ENCODE peak calls at places on chromosomes 2 and 18, in four cellular contexts. C is SK-N-SH, W is WTC11, B is HepG2. K is an unnamed sample.

GRCh38 chr18:7164610-7165009 is 47.0 kb upstream of the LAMA1 start:
- DNase-seq in W (no peak), C (no peak), B (no peak), K (peak)

GRCh38 chr2:201881382-201881720 is 75.0 kb downstream of the CDK15 start:
- DNase-seq in B (no peak), C (no peak), W (no peak), K (no peak)

GRCh38 chr18:36580874-36581750 is 247.7 kb downstream of the TPGS2 start:
- DNase-seq in W (no peak), B (no peak), C (peak), K (no peak)

GRCh38 chr2:47724221-47724981 is 58.5 kb upstream of the MSH6 start:
- DNase-seq in W (no peak), B (no peak), C (no peak), K (peak)

GRCh38 chr2:37376421-37377186 is 32.2 kb downstream of the QPCT start:
- DNase-seq in B (no peak), W (no peak), C (no peak), K (no peak)

GRCh38 chr2:127401757-127402695 is 14.3 kb upstream of the MAP3K2 start:
- DNase-seq in C (no peak), W (no peak), B (no peak), K (no peak)

GRCh38 chr2:47072018-47072691 is 83.0 kb downstream of the STPG4 start:
- DNase-seq in C (peak), B (no peak), W (peak), K (no peak)

GRCh38 chr18:58942486-58942885 is 77.8 kb downstream of the ZNF532 start:
- DNase-seq in C (no peak), B (no peak), W (no peak), K (no peak)

GRCh38 chr2:10238991-10239485 is 63.7 kb upstream of the HPCAL1 start:
- DNase-seq in W (peak), C (no peak), B (no peak), K (no peak)

GRCh38 chr18:57131782-57132181 is 15.1 kb upstream of the BOD1L2 start:
- DNase-seq in W (no peak), B (no peak), C (no peak), K (no peak)

GRCh38 chr18:812123-812672 is at the start of gene YES1:
- DNase-seq in B (peak), W (peak), C (peak), K (peak)

GRCh38 chr2:188773075-188773474 is 201.1 kb upstream of the COL3A1 start:
- DNase-seq in C (no peak), W (no peak), B (no peak), K (no peak)

GRCh38 chr18:61628085-61628484 is 264.7 kb downstream of the RNF152 start:
- DNase-seq in B (no peak), C (no peak), W (no peak), K (no peak)

GRCh38 chr2:27723372-27724144 is 48.0 kb upstream of the MRPL33 start:
- DNase-seq in C (peak), B (peak), W (peak), K (peak)

GRCh38 chr2:134228493-134228903 is 25.4 kb upstream of the MGAT5 start:
- DNase-seq in W (no peak), C (no peak), B (peak), K (peak)

GRCh38 chr2:62774555-62775366 is 69.2 kb downstream of the EHBP1 start:
- DNase-seq in W (no peak), C (peak), B (peak), K (peak)

DNA sequence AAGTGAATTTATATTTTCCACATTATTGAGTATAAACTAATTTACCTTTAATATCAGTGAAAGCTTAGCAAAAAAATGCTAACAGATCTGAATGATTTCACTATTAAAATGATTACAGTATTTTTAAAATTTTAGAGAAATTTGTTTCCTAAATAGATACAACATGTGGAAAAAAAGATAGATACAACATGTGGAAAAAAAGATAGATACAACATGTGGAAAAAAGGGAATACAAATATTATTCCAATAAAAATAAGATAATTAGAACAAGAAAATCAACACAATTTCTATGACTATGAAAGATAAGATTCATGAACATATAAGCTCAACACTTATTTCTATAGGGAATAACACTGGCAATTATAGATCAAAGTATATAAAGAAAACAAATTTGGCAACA is 865.9 kb upstream of the VRK2 start:
- DNase-seq in W (no peak), B (no peak), C (no peak), K (no peak)
- TF ChIP-seq FOXJ3 in W (no peak), B (no peak), C (no peak), K (no peak)

GRCh38 chr2:29361255-29361654 is 246.0 kb downstream of the CLIP4 start:
- DNase-seq in C (no peak), W (no peak), B (no peak), K (no peak)

GRCh38 chr2:29363111-29363510 is 247.9 kb downstream of the CLIP4 start:
- DNase-seq in C (no peak), W (no peak), B (no peak), K (no peak)

DNA sequence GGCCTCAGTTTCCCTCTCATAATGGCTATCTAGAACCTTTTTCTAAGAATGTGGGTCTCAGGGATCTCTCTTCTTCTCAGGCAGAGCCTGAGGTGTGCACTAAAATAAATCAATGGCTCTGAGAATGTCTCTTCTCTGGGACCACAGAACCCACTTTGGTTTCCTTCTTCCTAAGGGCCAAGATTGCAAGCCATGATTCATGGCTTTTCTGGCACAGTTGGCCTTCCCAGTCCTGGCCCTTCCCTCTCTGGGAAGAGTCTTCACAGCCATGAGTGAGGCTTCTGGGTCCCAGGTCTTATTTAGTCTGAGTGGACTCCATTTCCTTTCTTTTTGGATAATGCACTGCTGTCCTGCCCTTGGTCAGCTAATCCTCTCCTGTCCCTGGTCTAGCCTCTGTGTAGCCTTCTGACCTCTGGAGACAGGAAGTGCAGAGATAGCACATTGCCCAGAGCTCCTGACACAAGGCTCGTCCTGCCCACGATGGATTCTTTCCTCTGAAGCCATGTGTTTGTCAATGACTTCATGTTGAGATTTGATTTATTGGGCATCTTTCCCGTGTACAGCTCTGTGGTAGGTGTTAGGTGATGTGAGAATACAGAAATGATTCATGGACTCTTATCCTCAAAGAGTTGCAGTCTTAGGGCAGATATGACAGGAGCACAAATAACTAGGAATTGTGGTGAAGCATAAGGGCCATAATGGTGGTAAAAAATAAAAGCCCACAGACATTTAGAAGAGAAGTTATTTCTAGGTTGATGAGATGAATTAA is 245.0 kb downstream of the CLIP4 start:
- DNase-seq in C (no peak), B (no peak), W (no peak), K (no peak)
- TF ChIP-seq FOXJ3 in C (no peak), B (no peak), W (no peak), K (no peak)

GRCh38 chr2:234771176-234771575 is 180.6 kb upstream of the SH3BP4 start:
- DNase-seq in W (no peak), B (no peak), C (no peak), K (no peak)

GRCh38 chr2:234768608-234769196 is 183.1 kb upstream of the SH3BP4 start:
- DNase-seq in C (no peak), W (no peak), B (no peak), K (no peak)

GRCh38 chr2:234770715-234771141 is 181.1 kb upstream of the SH3BP4 start:
- DNase-seq in W (no peak), C (no peak), B (peak), K (no peak)

GRCh38 chr2:234771985-234772774 is 179.6 kb upstream of the SH3BP4 start:
- DNase-seq in W (no peak), C (no peak), B (no peak), K (no peak)

DNA sequence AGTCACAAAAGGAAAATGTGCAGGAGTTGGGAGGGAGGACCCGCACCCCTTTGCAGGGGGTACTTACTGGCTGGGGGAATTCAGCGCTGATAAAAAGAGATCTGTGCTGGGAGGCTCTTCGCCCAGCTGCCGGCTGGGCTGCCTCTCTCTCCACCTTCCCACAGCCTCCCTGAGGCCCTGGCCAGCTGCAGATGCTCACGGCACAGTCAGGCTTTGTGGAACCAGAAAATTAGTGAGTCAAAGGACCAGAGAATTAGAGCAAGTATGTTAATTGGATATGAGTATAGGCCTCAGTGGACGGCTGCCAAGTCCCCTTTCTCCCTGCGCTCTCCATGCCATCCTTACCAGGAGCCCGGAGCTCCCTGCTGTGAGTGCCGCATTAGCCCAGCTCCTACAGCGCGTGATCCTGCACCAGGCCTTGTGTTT is 181.7 kb upstream of the SH3BP4 start:
- DNase-seq in W (no peak), B (no peak), C (peak), K (no peak)
- TF ChIP-seq FOXJ3 in W (no peak), B (no peak), C (no peak), K (no peak)

DNA sequence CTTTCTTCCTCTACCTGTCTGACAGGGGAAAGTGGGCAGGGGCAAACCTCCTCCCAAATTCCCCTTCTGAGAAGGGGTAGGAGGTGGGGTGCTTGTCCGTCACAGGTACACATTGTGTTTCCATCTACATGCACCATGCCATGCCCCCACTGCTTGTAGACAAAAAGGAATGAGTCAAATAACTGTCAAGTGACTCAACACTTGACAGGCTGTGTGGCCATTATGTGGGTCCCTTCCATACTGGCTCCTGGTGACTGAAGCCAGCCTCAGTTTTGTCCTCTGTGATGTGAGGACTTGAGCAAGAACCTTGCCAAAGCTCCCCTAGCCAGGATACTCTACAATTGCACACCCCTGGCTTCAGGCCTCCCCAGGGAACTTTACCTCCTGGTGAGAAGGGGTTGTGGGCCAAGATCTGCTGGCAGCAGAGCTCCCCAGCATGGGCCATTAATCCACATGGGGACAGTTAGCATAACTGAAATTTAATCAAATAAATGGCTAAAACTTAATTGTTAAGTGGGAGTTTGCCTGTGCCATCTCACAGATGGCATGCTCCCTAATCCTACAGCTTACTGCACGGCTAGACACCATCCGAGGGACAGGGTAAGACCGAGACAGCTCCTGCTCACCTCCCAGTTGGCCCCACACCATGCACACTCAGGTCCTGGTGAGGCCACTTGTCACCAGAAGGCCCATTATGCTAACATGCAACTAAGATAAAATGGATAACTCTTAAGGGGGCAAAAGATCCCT is 140.2 kb downstream of the BCL11A start:
- DNase-seq in W (no peak), B (no peak), C (no peak), K (no peak)
- TF ChIP-seq FOXJ3 in W (no peak), B (no peak), C (no peak), K (no peak)

GRCh38 chr2:164495491-164496223 is 125.6 kb downstream of the GRB14 start:
- DNase-seq in B (peak), W (no peak), C (peak), K (peak)
- TF ChIP-seq FOXJ3 in B (no peak), W (no peak), C (no peak), K (no peak)

GRCh38 chr2:39736593-39736992 is 42.5 kb downstream of the THUMPD2 start:
- DNase-seq in W (no peak), C (no peak), B (no peak), K (no peak)
- TF ChIP-seq FOXJ3 in W (no peak), C (no peak), B (no peak), K (no peak)

GRCh38 chr2:240454031-240454901 is 18.8 kb downstream of the GPC1 start:
- DNase-seq in W (no peak), C (no peak), B (no peak), K (no peak)

GRCh38 chr2:240455719-240456606 is 20.5 kb downstream of the GPC1 start:
- DNase-seq in B (no peak), C (no peak), W (peak), K (no peak)

GRCh38 chr2:240453461-240454030 is 18.1 kb downstream of the GPC1 start:
- DNase-seq in B (no peak), C (peak), W (no peak), K (no peak)

GRCh38 chr2:240456607-240457222 is 21.3 kb downstream of the GPC1 start:
- DNase-seq in B (no peak), C (no peak), W (no peak), K (no peak)

GRCh38 chr2:240455227-240455718 is 19.8 kb downstream of the GPC1 start:
- DNase-seq in W (no peak), C (no peak), B (no peak), K (no peak)
- TF ChIP-seq FOXJ3 in W (no peak), C (no peak), B (no peak), K (no peak)

GRCh38 chr2:152284398-152284797 is 50.6 kb upstream of the FMNL2 start:
- DNase-seq in W (no peak), B (no peak), C (no peak), K (no peak)
- TF ChIP-seq FOXJ3 in W (no peak), B (no peak), C (no peak), K (no peak)

GRCh38 chr18:54679318-54680149 is 88.5 kb downstream of the DYNAP start:
- DNase-seq in C (peak), W (no peak), B (peak), K (peak)
- TF ChIP-seq FOXJ3 in C (no peak), W (no peak), B (no peak), K (no peak)

DNA sequence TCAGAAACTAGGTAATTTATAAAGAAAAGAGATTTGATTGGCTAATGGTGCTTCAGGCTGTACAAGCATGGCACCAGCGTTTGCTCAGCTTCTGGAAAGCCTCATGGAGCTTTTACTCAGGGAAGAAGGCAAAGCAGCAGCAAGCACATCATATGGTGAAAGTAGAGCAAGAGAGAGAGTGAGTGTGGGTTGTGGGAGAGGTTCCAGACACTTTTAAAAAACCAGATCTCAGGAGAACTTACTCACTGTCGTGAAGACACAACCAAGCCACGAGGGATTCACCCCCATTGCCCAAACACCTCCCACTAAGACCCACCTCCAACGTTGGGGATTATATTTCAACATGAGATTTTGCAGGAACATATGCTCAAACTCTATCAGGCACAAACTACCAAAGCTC is 554.6 kb upstream of the TNP1 start:
- DNase-seq in W (no peak), C (no peak), B (no peak), K (no peak)
- TF ChIP-seq FOXJ3 in W (no peak), C (no peak), B (no peak), K (no peak)